ENCODE peak calls at places on chromosomes 13 and 19, in seven cellular contexts. One of them, this sample, is unnamed. For H3K9me3, the result is how much of the 10 kb centered on the place peaks cover.

GRCh38 chr13:41533266-41533665 is 75.9 kb downstream of the RGCC start:
- DNase-seq in GM12878: no peak
- DNase-seq in BE2C: no peak
- DNase-seq in left ventricle myocardium inferior: no peak
- DNase-seq in A549: no peak
- DNase-seq in SK-N-MC: no peak
- DNase-seq in colonic mucosa: no peak
- DNase-seq in this sample: no peak

GRCh38 chr13:44609137-44609536 is 33.0 kb upstream of the TSC22D1 start:
- DNase-seq in left ventricle myocardium inferior: no peak
- DNase-seq in BE2C: no peak
- DNase-seq in A549: no peak
- DNase-seq in colonic mucosa: no peak
- DNase-seq in SK-N-MC: no peak
- DNase-seq in GM12878: no peak
- DNase-seq in this sample: no peak

GRCh38 chr19:34662919-34663318 is 14.0 kb downstream of the SCGB2B2 start:
- DNase-seq in GM12878: no peak
- DNase-seq in left ventricle myocardium inferior: no peak
- DNase-seq in BE2C: peak
- DNase-seq in A549: no peak
- DNase-seq in colonic mucosa: no peak
- DNase-seq in SK-N-MC: no peak
- DNase-seq in this sample: peak

GRCh38 chr13:39900106-39900750 is 244.8 kb downstream of the COG6 start:
- DNase-seq in SK-N-MC: no peak
- DNase-seq in BE2C: no peak
- DNase-seq in GM12878: no peak
- DNase-seq in left ventricle myocardium inferior: no peak
- DNase-seq in colonic mucosa: no peak
- DNase-seq in A549: no peak
- DNase-seq in this sample: no peak

GRCh38 chr19:33674575-33675367 is 53.0 kb downstream of the CHST8 start:
- DNase-seq in GM12878: no peak
- DNase-seq in SK-N-MC: no peak
- DNase-seq in colonic mucosa: no peak
- DNase-seq in A549: no peak
- DNase-seq in left ventricle myocardium inferior: no peak
- DNase-seq in BE2C: peak
- DNase-seq in this sample: no peak

GRCh38 chr19:46603752-46604241 is 2.7 kb downstream of the CALM3 start:
- DNase-seq in A549: no peak
- DNase-seq in SK-N-MC: no peak
- DNase-seq in BE2C: no peak
- DNase-seq in colonic mucosa: no peak
- DNase-seq in GM12878: no peak
- DNase-seq in left ventricle myocardium inferior: no peak
- DNase-seq in this sample: peak

GRCh38 chr19:12453495-12453894 is 12.7 kb upstream of the ZNF443 start:
- DNase-seq in left ventricle myocardium inferior: no peak
- DNase-seq in SK-N-MC: no peak
- DNase-seq in A549: no peak
- DNase-seq in colonic mucosa: peak
- DNase-seq in GM12878: no peak
- DNase-seq in BE2C: no peak
- DNase-seq in this sample: peak

GRCh38 chr13:50017819-50018218 is 2.6 kb downstream of the KCNRG start:
- DNase-seq in colonic mucosa: no peak
- DNase-seq in GM12878: no peak
- DNase-seq in A549: no peak
- DNase-seq in BE2C: no peak
- DNase-seq in SK-N-MC: no peak
- DNase-seq in left ventricle myocardium inferior: no peak
- DNase-seq in this sample: no peak

GRCh38 chr13:39249971-39250370 is 211.7 kb downstream of the NHLRC3 start:
- DNase-seq in GM12878: no peak
- DNase-seq in A549: no peak
- DNase-seq in colonic mucosa: no peak
- DNase-seq in SK-N-MC: no peak
- DNase-seq in BE2C: no peak
- DNase-seq in left ventricle myocardium inferior: no peak
- DNase-seq in this sample: no peak

GRCh38 chr19:49502866-49503581 is 6.8 kb downstream of the RPS11 start:
- DNase-seq in SK-N-MC: peak
- DNase-seq in BE2C: peak
- DNase-seq in A549: peak
- DNase-seq in left ventricle myocardium inferior: no peak
- DNase-seq in GM12878: no peak
- DNase-seq in colonic mucosa: no peak
- DNase-seq in this sample: peak

GRCh38 chr19:32101206-32101605 is 244.2 kb upstream of the ZNF507 start:
- DNase-seq in GM12878: no peak
- DNase-seq in BE2C: no peak
- DNase-seq in SK-N-MC: no peak
- DNase-seq in left ventricle myocardium inferior: no peak
- DNase-seq in A549: no peak
- DNase-seq in colonic mucosa: no peak
- DNase-seq in this sample: no peak

GRCh38 chr13:82062772-82063171 is 1721.8 kb upstream of the SPRY2 start:
- DNase-seq in A549: no peak
- DNase-seq in left ventricle myocardium inferior: no peak
- DNase-seq in SK-N-MC: no peak
- DNase-seq in BE2C: no peak
- DNase-seq in colonic mucosa: no peak
- DNase-seq in GM12878: no peak
- DNase-seq in this sample: no peak

GRCh38 chr13:43953370-43953769 is 73.7 kb downstream of the LACC1 start:
- DNase-seq in SK-N-MC: no peak
- DNase-seq in BE2C: no peak
- DNase-seq in A549: no peak
- DNase-seq in left ventricle myocardium inferior: no peak
- DNase-seq in GM12878: no peak
- DNase-seq in colonic mucosa: no peak
- DNase-seq in this sample: no peak

GRCh38 chr19:32206065-32206464 is 139.3 kb upstream of the ZNF507 start:
- DNase-seq in left ventricle myocardium inferior: no peak
- DNase-seq in GM12878: no peak
- DNase-seq in A549: no peak
- DNase-seq in SK-N-MC: no peak
- DNase-seq in colonic mucosa: no peak
- DNase-seq in BE2C: no peak
- DNase-seq in this sample: no peak

GRCh38 chr13:35965226-35965927 is 165.8 kb downstream of the DCLK1 start:
- DNase-seq in colonic mucosa: no peak
- DNase-seq in GM12878: no peak
- DNase-seq in BE2C: peak
- DNase-seq in A549: no peak
- DNase-seq in SK-N-MC: no peak
- DNase-seq in left ventricle myocardium inferior: no peak
- DNase-seq in this sample: no peak

GRCh38 chr13:24899601-24900000 is 135.6 kb downstream of the RNF17 start:
- DNase-seq in A549: no peak
- DNase-seq in BE2C: no peak
- DNase-seq in SK-N-MC: no peak
- DNase-seq in left ventricle myocardium inferior: no peak
- DNase-seq in GM12878: no peak
- DNase-seq in colonic mucosa: no peak
- DNase-seq in this sample: no peak

GRCh38 chr19:6699935-6700334 is 20.5 kb downstream of the C3 start:
- DNase-seq in left ventricle myocardium inferior: no peak
- DNase-seq in colonic mucosa: no peak
- DNase-seq in A549: no peak
- DNase-seq in SK-N-MC: no peak
- DNase-seq in BE2C: no peak
- DNase-seq in GM12878: no peak
- DNase-seq in this sample: no peak

GRCh38 chr13:25167775-25168174 is 4.3 kb downstream of the AMER2 start:
- DNase-seq in BE2C: no peak
- DNase-seq in SK-N-MC: no peak
- DNase-seq in left ventricle myocardium inferior: no peak
- DNase-seq in GM12878: no peak
- DNase-seq in A549: no peak
- DNase-seq in colonic mucosa: no peak
- DNase-seq in this sample: no peak

GRCh38 chr13:91698767-91699166 is 300.3 kb downstream of the GPC5 start:
- DNase-seq in colonic mucosa: no peak
- DNase-seq in GM12878: no peak
- DNase-seq in SK-N-MC: no peak
- DNase-seq in A549: no peak
- DNase-seq in left ventricle myocardium inferior: no peak
- DNase-seq in BE2C: no peak
- DNase-seq in this sample: no peak

GRCh38 chr19:876089-876488 is 16.6 kb downstream of the CFD start:
- DNase-seq in left ventricle myocardium inferior: no peak
- DNase-seq in BE2C: no peak
- DNase-seq in colonic mucosa: no peak
- DNase-seq in SK-N-MC: no peak
- DNase-seq in A549: no peak
- DNase-seq in GM12878: no peak
- DNase-seq in this sample: no peak

GRCh38 chr13:46057251-46058015 is 4.9 kb upstream of the ZC3H13 start:
- DNase-seq in BE2C: no peak
- DNase-seq in colonic mucosa: no peak
- DNase-seq in left ventricle myocardium inferior: no peak
- DNase-seq in GM12878: no peak
- DNase-seq in SK-N-MC: no peak
- DNase-seq in A549: no peak
- DNase-seq in this sample: no peak

DNA sequence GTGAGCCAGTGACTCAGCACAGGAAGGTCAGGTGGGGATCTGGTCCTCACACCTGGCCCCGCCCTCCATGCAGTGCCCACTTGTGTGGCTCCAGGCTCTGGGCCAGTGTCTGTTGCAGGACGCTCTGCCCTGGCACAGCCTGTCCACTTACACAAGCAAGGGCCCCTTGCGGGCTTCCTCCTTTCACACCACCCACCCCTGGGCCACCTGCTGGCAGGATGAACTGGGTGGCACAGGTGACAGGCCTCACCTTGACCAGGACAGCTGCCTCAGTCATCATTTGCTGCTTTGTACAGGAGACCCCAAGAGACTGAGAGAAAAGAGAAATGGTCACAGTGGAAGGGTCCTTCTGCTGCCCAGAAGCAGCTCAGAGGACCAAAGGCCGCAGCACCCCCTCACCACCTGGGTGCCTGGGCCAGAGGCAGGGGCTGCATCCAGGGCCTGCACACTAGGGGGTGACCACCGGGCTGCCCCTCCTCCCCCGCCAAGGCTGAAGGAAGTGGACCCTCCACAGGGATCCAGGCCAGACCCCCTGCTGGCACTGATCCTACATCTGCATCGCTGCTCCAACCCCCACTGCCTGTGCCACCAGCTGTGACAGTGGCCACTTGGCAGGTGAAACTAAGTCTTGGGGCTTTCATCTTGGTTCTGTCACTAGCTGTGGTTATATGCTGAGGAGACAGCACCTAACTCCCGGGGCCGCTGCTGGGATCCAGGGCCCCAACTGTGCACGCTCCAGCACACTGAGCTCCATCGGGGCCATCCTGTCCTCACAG is 110.3 kb downstream of the TUBA3C start:
- DNase-seq in SK-N-MC: no peak
- DNase-seq in colonic mucosa: no peak
- DNase-seq in left ventricle myocardium inferior: no peak
- DNase-seq in A549: no peak
- DNase-seq in GM12878: no peak
- DNase-seq in BE2C: no peak
- DNase-seq in this sample: no peak
- H3K9me3 ChIP-seq in SK-N-MC: under half
- H3K9me3 ChIP-seq in colonic mucosa: under half
- H3K9me3 ChIP-seq in left ventricle myocardium inferior: under half
- H3K9me3 ChIP-seq in A549: under half
- H3K9me3 ChIP-seq in GM12878: under half
- H3K9me3 ChIP-seq in BE2C: under half
- H3K9me3 ChIP-seq in this sample: under half

GRCh38 chr19:19459707-19460251 is 54.3 kb downstream of the GATAD2A start:
- DNase-seq in SK-N-MC: no peak
- DNase-seq in A549: no peak
- DNase-seq in BE2C: peak
- DNase-seq in colonic mucosa: no peak
- DNase-seq in GM12878: no peak
- DNase-seq in left ventricle myocardium inferior: peak
- DNase-seq in this sample: peak
- H3K4me3 ChIP-seq in SK-N-MC: no peak
- H3K4me3 ChIP-seq in A549: no peak
- H3K4me3 ChIP-seq in BE2C: no peak
- H3K4me3 ChIP-seq in colonic mucosa: no peak
- H3K4me3 ChIP-seq in GM12878: peak
- H3K4me3 ChIP-seq in left ventricle myocardium inferior: peak
- H3K4me3 ChIP-seq in this sample: peak

DNA sequence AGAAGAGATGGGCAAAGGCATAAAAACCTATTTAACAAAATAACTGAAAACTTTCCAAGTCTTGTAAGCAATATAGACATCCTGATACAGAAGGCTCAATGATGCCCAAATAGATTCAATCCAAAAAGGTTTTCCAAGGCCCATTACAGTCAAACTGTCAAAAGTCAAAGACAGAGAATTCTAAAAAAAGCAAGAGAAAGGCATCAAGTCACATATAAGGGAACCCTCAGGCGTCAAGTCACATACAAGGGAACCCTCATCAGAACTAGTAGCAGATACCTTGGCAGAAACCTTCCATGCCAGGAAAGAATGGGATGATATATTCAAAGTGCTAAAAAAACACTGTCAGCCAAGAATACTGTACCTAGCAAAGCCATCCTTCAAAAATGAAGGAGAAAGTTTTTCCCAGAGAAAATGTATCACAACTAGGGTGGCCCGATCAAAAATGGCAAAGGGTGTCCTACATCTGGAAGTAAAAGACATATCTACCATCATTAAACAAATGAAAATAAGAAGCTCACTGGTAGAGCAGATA is 21.2 kb downstream of the ZNF829 start:
- DNase-seq in A549: no peak
- DNase-seq in GM12878: no peak
- DNase-seq in colonic mucosa: no peak
- DNase-seq in left ventricle myocardium inferior: no peak
- DNase-seq in BE2C: no peak
- DNase-seq in SK-N-MC: no peak
- DNase-seq in this sample: no peak
- H3K9me3 ChIP-seq in A549: half or more
- H3K9me3 ChIP-seq in GM12878: under half
- H3K9me3 ChIP-seq in colonic mucosa: under half
- H3K9me3 ChIP-seq in left ventricle myocardium inferior: half or more
- H3K9me3 ChIP-seq in BE2C: under half
- H3K9me3 ChIP-seq in SK-N-MC: under half
- H3K9me3 ChIP-seq in this sample: under half

DNA sequence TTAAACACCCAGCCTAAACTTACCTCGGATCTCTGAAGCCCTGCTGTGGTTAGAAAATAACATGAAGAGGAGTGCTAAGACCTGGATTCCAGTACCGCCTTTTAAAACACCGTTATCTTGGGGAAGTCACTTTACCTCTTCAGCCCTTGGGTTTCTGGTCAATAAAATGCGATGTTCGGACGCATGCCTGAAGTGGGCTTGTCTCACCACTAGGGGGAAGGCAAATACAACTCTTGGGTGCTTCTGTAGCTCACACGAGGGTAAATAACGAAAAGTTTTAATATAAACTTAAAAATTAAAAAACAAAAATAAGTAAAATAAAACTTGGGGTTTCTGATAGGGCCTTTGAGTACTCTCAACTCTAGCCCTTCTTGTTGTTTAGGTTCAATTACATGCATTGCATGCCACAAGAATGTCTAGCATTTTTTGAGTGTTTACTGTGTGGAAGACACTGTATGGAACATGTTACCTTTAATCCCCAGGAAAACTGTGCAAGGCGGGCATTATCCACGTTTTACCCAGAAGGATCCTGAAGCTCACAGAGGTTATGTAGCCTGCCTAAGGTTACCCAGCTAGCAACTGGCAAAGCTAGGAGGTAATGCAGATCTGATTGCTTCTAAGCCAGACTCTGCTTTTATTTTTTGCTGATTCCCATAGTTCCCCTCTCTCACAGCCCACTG is 240.4 kb downstream of the LMO7 start:
- DNase-seq in colonic mucosa: peak
- DNase-seq in left ventricle myocardium inferior: peak
- DNase-seq in GM12878: peak
- DNase-seq in A549: peak
- DNase-seq in BE2C: peak
- DNase-seq in SK-N-MC: peak
- DNase-seq in this sample: peak
- H3K4me3 ChIP-seq in colonic mucosa: no peak
- H3K4me3 ChIP-seq in left ventricle myocardium inferior: no peak
- H3K4me3 ChIP-seq in GM12878: no peak
- H3K4me3 ChIP-seq in A549: no peak
- H3K4me3 ChIP-seq in BE2C: no peak
- H3K4me3 ChIP-seq in SK-N-MC: peak
- H3K4me3 ChIP-seq in this sample: no peak